ENCODE peak calls at places on chromosome 1, in nine cellular contexts. One of them, this sample, is unnamed.

GRCh38 chr1:70462611-70463010 is 51.5 kb downstream of the CTH start:
- DNase-seq in activated CD8-positive, alpha-beta T cell treated with anti-CD3 and anti-CD28 coated beads, Interleukin-2, amount 10 ng/mL, durations not matched to agents 7 days and 5 days: no peak
- DNase-seq in stimulated activated CD4-positive, alpha-beta T cell treated with anti-CD3 and anti-CD28 coated beads, TNF-alpha, amount 100 ng/mL, for 24 hours: no peak
- DNase-seq in endothelial cell: no peak
- DNase-seq in EH: peak; percentile 20
- DNase-seq in left kidney: no peak
- DNase-seq in LHCN-M2: no peak
- DNase-seq in RWPE1: no peak
- DNase-seq in stimulated activated CD8-positive, alpha-beta memory T cell treated with anti-CD3 and anti-CD28 coated beads, Interleukin-7, amount 100 ng/mL, for 24 hours: no peak
- DNase-seq in this sample: no peak

GRCh38 chr1:86648255-86648654 is 56.1 kb upstream of the SH3GLB1 start:
- DNase-seq in activated CD8-positive, alpha-beta T cell treated with anti-CD3 and anti-CD28 coated beads, Interleukin-2, amount 10 ng/mL, durations not matched to agents 7 days and 5 days: no peak
- DNase-seq in stimulated activated CD4-positive, alpha-beta T cell treated with anti-CD3 and anti-CD28 coated beads, TNF-alpha, amount 100 ng/mL, for 24 hours: no peak
- DNase-seq in endothelial cell: no peak
- DNase-seq in EH: peak; percentile 65
- DNase-seq in left kidney: peak; percentile 57
- DNase-seq in LHCN-M2: peak; percentile 86
- DNase-seq in RWPE1: peak; percentile 72
- DNase-seq in stimulated activated CD8-positive, alpha-beta memory T cell treated with anti-CD3 and anti-CD28 coated beads, Interleukin-7, amount 100 ng/mL, for 24 hours: no peak
- DNase-seq in this sample: no peak

GRCh38 chr1:119971710-119972570 is 75.6 kb upstream of the ADAM30 start:
- DNase-seq in activated CD8-positive, alpha-beta T cell treated with anti-CD3 and anti-CD28 coated beads, Interleukin-2, amount 10 ng/mL, durations not matched to agents 7 days and 5 days: no peak
- DNase-seq in stimulated activated CD4-positive, alpha-beta T cell treated with anti-CD3 and anti-CD28 coated beads, TNF-alpha, amount 100 ng/mL, for 24 hours: no peak
- DNase-seq in endothelial cell: no peak
- DNase-seq in EH: peak; percentile 32
- DNase-seq in left kidney: no peak
- DNase-seq in LHCN-M2: no peak
- DNase-seq in RWPE1: no peak
- DNase-seq in stimulated activated CD8-positive, alpha-beta memory T cell treated with anti-CD3 and anti-CD28 coated beads, Interleukin-7, amount 100 ng/mL, for 24 hours: no peak
- DNase-seq in this sample: no peak

GRCh38 chr1:116376734-116377096 is 3.7 kb downstream of the ATP1A1 start:
- DNase-seq in activated CD8-positive, alpha-beta T cell treated with anti-CD3 and anti-CD28 coated beads, Interleukin-2, amount 10 ng/mL, durations not matched to agents 7 days and 5 days: no peak
- DNase-seq in stimulated activated CD4-positive, alpha-beta T cell treated with anti-CD3 and anti-CD28 coated beads, TNF-alpha, amount 100 ng/mL, for 24 hours: no peak
- DNase-seq in endothelial cell: no peak
- DNase-seq in EH: peak; percentile 49
- DNase-seq in left kidney: no peak
- DNase-seq in LHCN-M2: no peak
- DNase-seq in RWPE1: no peak
- DNase-seq in stimulated activated CD8-positive, alpha-beta memory T cell treated with anti-CD3 and anti-CD28 coated beads, Interleukin-7, amount 100 ng/mL, for 24 hours: no peak
- DNase-seq in this sample: no peak

GRCh38 chr1:1116701-1117468 is 996 bp upstream of the C1orf159 start:
- DNase-seq in activated CD8-positive, alpha-beta T cell treated with anti-CD3 and anti-CD28 coated beads, Interleukin-2, amount 10 ng/mL, durations not matched to agents 7 days and 5 days: peak; percentile 58
- DNase-seq in stimulated activated CD4-positive, alpha-beta T cell treated with anti-CD3 and anti-CD28 coated beads, TNF-alpha, amount 100 ng/mL, for 24 hours: no peak
- DNase-seq in endothelial cell: no peak
- DNase-seq in EH: peak; percentile 27
- DNase-seq in left kidney: peak; percentile 39
- DNase-seq in LHCN-M2: no peak
- DNase-seq in RWPE1: peak; percentile 18
- DNase-seq in stimulated activated CD8-positive, alpha-beta memory T cell treated with anti-CD3 and anti-CD28 coated beads, Interleukin-7, amount 100 ng/mL, for 24 hours: no peak
- DNase-seq in this sample: peak; percentile 73

GRCh38 chr1:160078392-160079195 is 2.7 kb upstream of the KCNJ9 start:
- DNase-seq in activated CD8-positive, alpha-beta T cell treated with anti-CD3 and anti-CD28 coated beads, Interleukin-2, amount 10 ng/mL, durations not matched to agents 7 days and 5 days: peak; percentile 78
- DNase-seq in stimulated activated CD4-positive, alpha-beta T cell treated with anti-CD3 and anti-CD28 coated beads, TNF-alpha, amount 100 ng/mL, for 24 hours: peak; percentile 31
- DNase-seq in endothelial cell: peak; percentile 61
- DNase-seq in EH: peak; percentile 49
- DNase-seq in left kidney: peak; percentile 62
- DNase-seq in LHCN-M2: peak; percentile 31
- DNase-seq in RWPE1: peak; percentile 14
- DNase-seq in stimulated activated CD8-positive, alpha-beta memory T cell treated with anti-CD3 and anti-CD28 coated beads, Interleukin-7, amount 100 ng/mL, for 24 hours: no peak
- DNase-seq in this sample: no peak

GRCh38 chr1:3611170-3612019 is at the start of gene MEGF6:
- DNase-seq in activated CD8-positive, alpha-beta T cell treated with anti-CD3 and anti-CD28 coated beads, Interleukin-2, amount 10 ng/mL, durations not matched to agents 7 days and 5 days: peak; percentile 49
- DNase-seq in stimulated activated CD4-positive, alpha-beta T cell treated with anti-CD3 and anti-CD28 coated beads, TNF-alpha, amount 100 ng/mL, for 24 hours: peak; percentile 39
- DNase-seq in endothelial cell: peak; percentile 97
- DNase-seq in EH: peak; percentile 55
- DNase-seq in left kidney: peak; percentile 95
- DNase-seq in LHCN-M2: no peak
- DNase-seq in RWPE1: peak; percentile 69
- DNase-seq in stimulated activated CD8-positive, alpha-beta memory T cell treated with anti-CD3 and anti-CD28 coated beads, Interleukin-7, amount 100 ng/mL, for 24 hours: peak; percentile 26
- DNase-seq in this sample: peak; percentile 80

GRCh38 chr1:151143986-151144385 is 2.4 kb downstream of the SEMA6C start:
- DNase-seq in activated CD8-positive, alpha-beta T cell treated with anti-CD3 and anti-CD28 coated beads, Interleukin-2, amount 10 ng/mL, durations not matched to agents 7 days and 5 days: no peak
- DNase-seq in stimulated activated CD4-positive, alpha-beta T cell treated with anti-CD3 and anti-CD28 coated beads, TNF-alpha, amount 100 ng/mL, for 24 hours: no peak
- DNase-seq in endothelial cell: peak; percentile 50
- DNase-seq in EH: no peak
- DNase-seq in left kidney: peak; percentile 26
- DNase-seq in LHCN-M2: no peak
- DNase-seq in RWPE1: no peak
- DNase-seq in stimulated activated CD8-positive, alpha-beta memory T cell treated with anti-CD3 and anti-CD28 coated beads, Interleukin-7, amount 100 ng/mL, for 24 hours: no peak
- DNase-seq in this sample: no peak

GRCh38 chr1:32201011-32201855 is 838 bp downstream of the CCDC28B start:
- DNase-seq in activated CD8-positive, alpha-beta T cell treated with anti-CD3 and anti-CD28 coated beads, Interleukin-2, amount 10 ng/mL, durations not matched to agents 7 days and 5 days: peak; percentile 92
- DNase-seq in stimulated activated CD4-positive, alpha-beta T cell treated with anti-CD3 and anti-CD28 coated beads, TNF-alpha, amount 100 ng/mL, for 24 hours: no peak
- DNase-seq in endothelial cell: peak; percentile 60
- DNase-seq in EH: peak; percentile 72
- DNase-seq in left kidney: peak; percentile 81
- DNase-seq in LHCN-M2: peak; percentile 53
- DNase-seq in RWPE1: no peak
- DNase-seq in stimulated activated CD8-positive, alpha-beta memory T cell treated with anti-CD3 and anti-CD28 coated beads, Interleukin-7, amount 100 ng/mL, for 24 hours: peak; percentile 66
- DNase-seq in this sample: peak; percentile 85

GRCh38 chr1:152907686-152908601 is at the start of gene IVL:
- DNase-seq in activated CD8-positive, alpha-beta T cell treated with anti-CD3 and anti-CD28 coated beads, Interleukin-2, amount 10 ng/mL, durations not matched to agents 7 days and 5 days: no peak
- DNase-seq in stimulated activated CD4-positive, alpha-beta T cell treated with anti-CD3 and anti-CD28 coated beads, TNF-alpha, amount 100 ng/mL, for 24 hours: no peak
- DNase-seq in endothelial cell: no peak
- DNase-seq in EH: peak; percentile 47
- DNase-seq in left kidney: no peak
- DNase-seq in LHCN-M2: no peak
- DNase-seq in RWPE1: peak; percentile 76
- DNase-seq in stimulated activated CD8-positive, alpha-beta memory T cell treated with anti-CD3 and anti-CD28 coated beads, Interleukin-7, amount 100 ng/mL, for 24 hours: no peak
- DNase-seq in this sample: no peak

GRCh38 chr1:55172272-55172671 is 42.9 kb downstream of the USP24 start:
- DNase-seq in activated CD8-positive, alpha-beta T cell treated with anti-CD3 and anti-CD28 coated beads, Interleukin-2, amount 10 ng/mL, durations not matched to agents 7 days and 5 days: no peak
- DNase-seq in stimulated activated CD4-positive, alpha-beta T cell treated with anti-CD3 and anti-CD28 coated beads, TNF-alpha, amount 100 ng/mL, for 24 hours: no peak
- DNase-seq in endothelial cell: no peak
- DNase-seq in EH: peak; percentile 53
- DNase-seq in left kidney: peak; percentile 43
- DNase-seq in LHCN-M2: peak; percentile 19
- DNase-seq in RWPE1: no peak
- DNase-seq in stimulated activated CD8-positive, alpha-beta memory T cell treated with anti-CD3 and anti-CD28 coated beads, Interleukin-7, amount 100 ng/mL, for 24 hours: no peak
- DNase-seq in this sample: no peak

GRCh38 chr1:64398937-64399336 is 71.0 kb upstream of the CACHD1 start:
- DNase-seq in activated CD8-positive, alpha-beta T cell treated with anti-CD3 and anti-CD28 coated beads, Interleukin-2, amount 10 ng/mL, durations not matched to agents 7 days and 5 days: no peak
- DNase-seq in stimulated activated CD4-positive, alpha-beta T cell treated with anti-CD3 and anti-CD28 coated beads, TNF-alpha, amount 100 ng/mL, for 24 hours: no peak
- DNase-seq in endothelial cell: no peak
- DNase-seq in EH: no peak
- DNase-seq in left kidney: no peak
- DNase-seq in LHCN-M2: no peak
- DNase-seq in RWPE1: no peak
- DNase-seq in stimulated activated CD8-positive, alpha-beta memory T cell treated with anti-CD3 and anti-CD28 coated beads, Interleukin-7, amount 100 ng/mL, for 24 hours: no peak
- DNase-seq in this sample: no peak

GRCh38 chr1:1437033-1437903 is 1.8 kb downstream of the VWA1 start:
- DNase-seq in activated CD8-positive, alpha-beta T cell treated with anti-CD3 and anti-CD28 coated beads, Interleukin-2, amount 10 ng/mL, durations not matched to agents 7 days and 5 days: no peak
- DNase-seq in stimulated activated CD4-positive, alpha-beta T cell treated with anti-CD3 and anti-CD28 coated beads, TNF-alpha, amount 100 ng/mL, for 24 hours: no peak
- DNase-seq in endothelial cell: no peak
- DNase-seq in EH: no peak
- DNase-seq in left kidney: no peak
- DNase-seq in LHCN-M2: no peak
- DNase-seq in RWPE1: no peak
- DNase-seq in stimulated activated CD8-positive, alpha-beta memory T cell treated with anti-CD3 and anti-CD28 coated beads, Interleukin-7, amount 100 ng/mL, for 24 hours: no peak
- DNase-seq in this sample: no peak

GRCh38 chr1:179175011-179175934 is 54.2 kb downstream of the ABL2 start:
- DNase-seq in activated CD8-positive, alpha-beta T cell treated with anti-CD3 and anti-CD28 coated beads, Interleukin-2, amount 10 ng/mL, durations not matched to agents 7 days and 5 days: no peak
- DNase-seq in stimulated activated CD4-positive, alpha-beta T cell treated with anti-CD3 and anti-CD28 coated beads, TNF-alpha, amount 100 ng/mL, for 24 hours: no peak
- DNase-seq in endothelial cell: no peak
- DNase-seq in EH: peak; percentile 93
- DNase-seq in left kidney: no peak
- DNase-seq in LHCN-M2: peak; percentile 42
- DNase-seq in RWPE1: no peak
- DNase-seq in stimulated activated CD8-positive, alpha-beta memory T cell treated with anti-CD3 and anti-CD28 coated beads, Interleukin-7, amount 100 ng/mL, for 24 hours: no peak
- DNase-seq in this sample: no peak